ENCODE peak calls at places on chromosomes 11 and 22, in five cellular contexts. M is stomach, F is lung, D is pancreas, H is kidney. R is an unnamed sample. For H3K4me1 and H3K9me3, the result is how much of the 10 kb centered on the place peaks cover.

GRCh38 chr22:30290679-30291333 is 1.5 kb upstream of the CASTOR1 start:
- DNase-seq in M (peak), F (peak), D (peak), H (peak), R (peak)

GRCh38 chr11:61923166-61924015 is 6.0 kb upstream of the RAB3IL1 start:
- DNase-seq in H (peak), D (peak), F (no peak), M (peak), R (peak)

GRCh38 chr11:45879803-45880685 is 5.4 kb upstream of the MAPK8IP1 start:
- DNase-seq in H (no peak), M (no peak), D (no peak), F (no peak), R (no peak)

GRCh38 chr22:40567106-40567505 is 69.4 kb downstream of the MRTFA start:
- DNase-seq in H (no peak), D (no peak), M (no peak), F (no peak), R (no peak)

GRCh38 chr11:7516488-7516887 is 2.7 kb downstream of the PPFIBP2 start:
- DNase-seq in H (no peak), D (no peak), M (no peak), F (no peak), R (no peak)

GRCh38 chr11:44818110-44818509 is 91.3 kb downstream of the TSPAN18 start:
- DNase-seq in H (no peak), F (no peak), D (no peak), M (no peak), R (no peak)

GRCh38 chr11:61011239-61011870 is 39.9 kb downstream of the CD6 start:
- DNase-seq in F (no peak), H (no peak), M (peak), D (peak), R (no peak)

GRCh38 chr11:75615709-75616108 is 53.1 kb downstream of the MAP6 start:
- DNase-seq in M (no peak), H (no peak), D (no peak), F (no peak), R (no peak)

GRCh38 chr11:119912214-119912613 is 183.2 kb upstream of the NECTIN1 start:
- DNase-seq in M (no peak), D (no peak), F (no peak), H (no peak), R (no peak)

GRCh38 chr11:18322818-18323570 is 627 bp downstream of the GTF2H1 start:
- DNase-seq in M (no peak), H (no peak), F (no peak), D (no peak), R (no peak)

GRCh38 chr11:69133251-69133650 is 22.5 kb upstream of the SMIM38 start:
- DNase-seq in M (no peak), H (no peak), F (no peak), D (no peak), R (no peak)

GRCh38 chr11:70954471-70954870 is 297.9 kb downstream of the SHANK2 start:
- DNase-seq in H (peak), M (no peak), D (no peak), F (no peak), R (no peak)

GRCh38 chr11:83895516-83895915 is 609.3 kb upstream of the CCDC90B start:
- DNase-seq in F (no peak), D (no peak), M (no peak), H (no peak), R (no peak)

GRCh38 chr11:47378011-47378835 is at the start of gene SPI1:
- DNase-seq in M (peak), D (peak), H (peak), F (peak), R (peak)

GRCh38 chr11:39458481-39458880 is 2001.0 kb downstream of the LRRC4C start:
- DNase-seq in F (no peak), M (no peak), H (no peak), D (no peak), R (no peak)

DNA sequence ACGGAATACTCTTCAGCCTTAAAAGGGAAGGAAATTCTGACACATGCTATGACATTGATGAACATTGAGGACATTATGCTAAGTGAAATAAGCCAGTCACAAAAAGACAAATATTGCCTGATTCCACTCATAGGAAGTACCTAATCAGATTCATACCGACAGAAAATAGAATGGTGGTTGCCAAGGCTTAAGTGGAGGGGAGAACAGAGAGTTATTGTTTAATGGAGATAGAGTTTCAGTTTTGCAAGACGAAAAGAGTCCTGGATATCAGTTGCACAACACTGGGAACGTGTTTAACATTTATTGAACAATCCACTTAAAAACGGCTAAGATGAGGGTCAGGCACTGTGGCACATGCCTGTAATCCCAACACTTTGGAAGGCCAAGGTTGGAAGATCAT is 45.6 kb upstream of the HIPK3 start:
- DNase-seq in D (no peak), M (no peak), F (no peak), H (no peak), R (no peak)
- H3K4me3 ChIP-seq in D (no peak), M (no peak), F (no peak), H (no peak), R (no peak)

DNA sequence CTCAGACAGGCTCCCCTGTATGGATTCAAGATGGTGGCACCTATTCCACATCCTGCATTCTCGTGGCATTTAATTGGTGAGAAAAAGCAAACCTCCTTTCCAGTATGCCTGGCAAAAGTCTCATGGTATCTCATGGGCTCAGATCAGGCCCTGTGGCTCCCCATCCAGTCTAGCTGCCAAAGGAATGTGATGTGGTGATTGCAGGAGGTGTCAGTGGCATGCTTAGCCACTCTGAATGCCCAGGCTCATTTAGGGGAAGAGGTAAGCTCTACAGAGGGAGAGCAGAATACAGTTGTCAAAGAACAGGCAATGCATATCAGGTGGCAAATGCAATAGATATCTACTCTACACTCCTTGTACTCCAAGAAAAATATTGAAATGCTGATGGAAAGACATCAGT is 146.7 kb downstream of the SPATA19 start:
- DNase-seq in D (no peak), F (no peak), M (no peak), H (no peak), R (no peak)
- H3K4me1 ChIP-seq in D (under half), F (under half), M (under half), H (under half), R (under half)

DNA sequence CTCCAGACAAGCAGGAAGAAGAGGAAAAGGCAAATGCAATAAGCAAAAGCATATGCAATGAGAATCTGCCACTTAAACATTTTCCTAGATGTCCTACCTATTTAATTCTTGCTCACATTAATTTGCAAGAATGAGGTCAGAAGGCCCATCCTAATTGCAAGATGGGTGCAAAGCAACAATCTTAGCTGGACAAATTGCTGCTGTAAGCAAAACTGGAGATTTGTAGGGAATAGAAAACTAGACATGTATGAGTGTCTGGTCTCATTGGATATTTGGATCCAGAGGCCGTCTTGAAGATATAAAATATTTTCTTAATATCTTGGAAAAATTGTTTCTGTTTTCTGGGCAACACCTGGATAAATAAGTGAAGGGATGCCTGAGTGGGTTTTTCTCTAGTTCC is 150.1 kb upstream of the PGR start:
- DNase-seq in D (no peak), M (no peak), H (no peak), F (no peak), R (no peak)
- H3K9me3 ChIP-seq in D (under half), M (under half), H (under half), F (under half), R (under half)

DNA sequence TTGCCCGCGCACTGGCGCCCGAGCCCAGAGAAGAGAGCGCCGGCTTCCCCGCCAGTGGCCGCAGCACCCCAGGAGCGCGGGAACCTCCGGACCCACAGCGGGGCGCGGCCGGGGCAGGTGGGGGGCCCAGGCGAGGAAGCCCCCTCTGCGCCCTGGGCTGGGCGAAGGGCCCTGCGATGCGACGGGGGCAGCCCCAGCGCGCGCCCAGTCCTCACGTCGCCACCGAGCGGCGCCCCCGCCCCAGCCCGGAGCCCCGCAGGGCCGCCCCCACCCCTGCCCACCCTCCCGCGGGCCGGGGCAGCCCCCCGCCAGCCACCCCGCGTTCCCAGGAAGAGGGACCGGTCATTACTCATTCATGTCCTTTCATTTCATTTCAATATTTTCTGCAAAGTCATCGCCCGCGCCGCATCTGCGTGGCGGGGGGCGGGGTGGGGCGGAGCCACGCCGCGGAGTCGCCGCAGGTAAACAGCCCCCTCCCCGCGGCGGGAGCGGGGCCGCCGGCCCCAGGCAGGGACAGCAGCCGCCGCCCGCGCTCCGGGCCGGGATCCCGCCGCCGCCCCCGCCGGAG is 673 bp upstream of the PANX2 start:
- DNase-seq in D (peak), F (no peak), M (peak), H (no peak), R (no peak)
- H3K4me3 ChIP-seq in D (peak), F (peak), M (peak), H (no peak), R (no peak)

GRCh38 chr22:39530136-39530535 is 2.4 kb downstream of the RPS19BP1 start:
- DNase-seq in D (no peak), M (no peak), F (no peak), H (peak), R (no peak)

GRCh38 chr22:39532215-39533071 is at the start of gene RPS19BP1:
- DNase-seq in D (peak), H (peak), F (peak), M (peak), R (peak)

GRCh38 chr22:39528681-39529486 is 3.7 kb downstream of the RPS19BP1 start:
- DNase-seq in H (peak), F (peak), M (peak), D (peak), R (peak)

GRCh38 chr22:39529487-39529851 is 3.1 kb downstream of the RPS19BP1 start:
- DNase-seq in H (no peak), F (no peak), M (no peak), D (no peak), R (no peak)

GRCh38 chr22:39530692-39531331 is 1.7 kb downstream of the RPS19BP1 start:
- DNase-seq in M (no peak), H (peak), D (no peak), F (no peak), R (no peak)
- H3K4me1 ChIP-seq in M (half or more), H (under half), D (under half), F (under half), R (half or more)

GRCh38 chr11:134171951-134172350 is 51.8 kb downstream of the NCAPD3 start:
- DNase-seq in D (no peak), H (no peak), M (no peak), F (no peak), R (no peak)
- H3K9me3 ChIP-seq in D (under half), H (under half), M (under half), F (under half), R (under half)

R was measured in mucosa of descending colon.